ENCODE peak calls at places on chromosomes 12 and 14, in eight cellular contexts. One of them, this sample, is unnamed.
A peak's percentile ranks its signal among the peaks of the same experiment; 100 is the strongest.

GRCh38 chr14:50318031-50318626 is 6.0 kb downstream of the DMAC2L start:
- DNase-seq in NCI-H510A: no peak
- DNase-seq in fibroblast of the aortic adventitia: peak; percentile 75
- DNase-seq in SK-N-MC: no peak
- DNase-seq in NCI-H1105: peak; percentile 24
- DNase-seq in COR-L47: peak; percentile 13
- DNase-seq in HFFc6: peak; percentile 39
- DNase-seq in body of pancreas: no peak
- DNase-seq in this sample: no peak

GRCh38 chr14:26522985-26523384 is 74.8 kb downstream of the NOVA1 start:
- DNase-seq in NCI-H510A: no peak
- DNase-seq in fibroblast of the aortic adventitia: peak; percentile 88
- DNase-seq in SK-N-MC: no peak
- DNase-seq in NCI-H1105: no peak
- DNase-seq in COR-L47: no peak
- DNase-seq in HFFc6: no peak
- DNase-seq in body of pancreas: no peak
- DNase-seq in this sample: no peak

GRCh38 chr12:43338848-43339526 is 213.0 kb downstream of the ADAMTS20 start:
- DNase-seq in NCI-H510A: no peak
- DNase-seq in fibroblast of the aortic adventitia: peak; percentile 78
- DNase-seq in SK-N-MC: no peak
- DNase-seq in NCI-H1105: peak; percentile 11
- DNase-seq in COR-L47: no peak
- DNase-seq in HFFc6: peak; percentile 39
- DNase-seq in body of pancreas: peak; percentile 8
- DNase-seq in this sample: no peak

GRCh38 chr12:85065816-85066482 is 29.8 kb downstream of the LRRIQ1 start:
- DNase-seq in NCI-H510A: no peak
- DNase-seq in fibroblast of the aortic adventitia: no peak
- DNase-seq in SK-N-MC: no peak
- DNase-seq in NCI-H1105: no peak
- DNase-seq in COR-L47: no peak
- DNase-seq in HFFc6: no peak
- DNase-seq in body of pancreas: no peak
- DNase-seq in this sample: no peak

GRCh38 chr12:70785896-70786295 is 134.6 kb downstream of the PTPRR start:
- DNase-seq in NCI-H510A: no peak
- DNase-seq in fibroblast of the aortic adventitia: no peak
- DNase-seq in SK-N-MC: no peak
- DNase-seq in NCI-H1105: no peak
- DNase-seq in COR-L47: no peak
- DNase-seq in HFFc6: no peak
- DNase-seq in body of pancreas: no peak
- DNase-seq in this sample: no peak

GRCh38 chr12:43763769-43764168 is 5.0 kb downstream of the IRAK4 start:
- DNase-seq in NCI-H510A: no peak
- DNase-seq in fibroblast of the aortic adventitia: no peak
- DNase-seq in SK-N-MC: no peak
- DNase-seq in NCI-H1105: no peak
- DNase-seq in COR-L47: no peak
- DNase-seq in HFFc6: no peak
- DNase-seq in body of pancreas: no peak
- DNase-seq in this sample: no peak

GRCh38 chr12:130441771-130442760 is 104.4 kb downstream of the PIWIL1 start:
- DNase-seq in NCI-H510A: no peak
- DNase-seq in fibroblast of the aortic adventitia: no peak
- DNase-seq in SK-N-MC: no peak
- DNase-seq in NCI-H1105: no peak
- DNase-seq in COR-L47: no peak
- DNase-seq in HFFc6: no peak
- DNase-seq in body of pancreas: no peak
- DNase-seq in this sample: no peak

GRCh38 chr14:45125754-45126153 is 8.5 kb downstream of the FKBP3 start:
- DNase-seq in NCI-H510A: no peak
- DNase-seq in fibroblast of the aortic adventitia: no peak
- DNase-seq in SK-N-MC: no peak
- DNase-seq in NCI-H1105: no peak
- DNase-seq in COR-L47: no peak
- DNase-seq in HFFc6: no peak
- DNase-seq in body of pancreas: no peak
- DNase-seq in this sample: no peak

GRCh38 chr14:57869530-57870088 is 3.7 kb upstream of the SLC35F4 start:
- DNase-seq in NCI-H510A: no peak
- DNase-seq in fibroblast of the aortic adventitia: no peak
- DNase-seq in SK-N-MC: no peak
- DNase-seq in NCI-H1105: peak; percentile 23
- DNase-seq in COR-L47: no peak
- DNase-seq in HFFc6: no peak
- DNase-seq in body of pancreas: peak; percentile 2
- DNase-seq in this sample: no peak

GRCh38 chr14:77131871-77132486 is 9.6 kb downstream of the ZDHHC22 start:
- DNase-seq in NCI-H510A: no peak
- DNase-seq in fibroblast of the aortic adventitia: no peak
- DNase-seq in SK-N-MC: no peak
- DNase-seq in NCI-H1105: no peak
- DNase-seq in COR-L47: no peak
- DNase-seq in HFFc6: no peak
- DNase-seq in body of pancreas: no peak
- DNase-seq in this sample: no peak

GRCh38 chr14:38207830-38208815 is at the start of gene SSTR1:
- DNase-seq in NCI-H510A: no peak
- DNase-seq in fibroblast of the aortic adventitia: peak; percentile 4
- DNase-seq in SK-N-MC: no peak
- DNase-seq in NCI-H1105: no peak
- DNase-seq in COR-L47: no peak
- DNase-seq in HFFc6: no peak
- DNase-seq in body of pancreas: peak; percentile 90
- DNase-seq in this sample: no peak

GRCh38 chr14:60642790-60643397 is 6.4 kb downstream of the SIX1 start:
- DNase-seq in NCI-H510A: no peak
- DNase-seq in fibroblast of the aortic adventitia: no peak
- DNase-seq in SK-N-MC: no peak
- DNase-seq in NCI-H1105: no peak
- DNase-seq in COR-L47: no peak
- DNase-seq in HFFc6: no peak
- DNase-seq in body of pancreas: no peak
- DNase-seq in this sample: no peak

GRCh38 chr14:29528889-29529288 is 398.8 kb downstream of the PRKD1 start:
- DNase-seq in NCI-H510A: no peak
- DNase-seq in fibroblast of the aortic adventitia: no peak
- DNase-seq in SK-N-MC: peak; percentile 52
- DNase-seq in NCI-H1105: no peak
- DNase-seq in COR-L47: peak; percentile 37
- DNase-seq in HFFc6: no peak
- DNase-seq in body of pancreas: no peak
- DNase-seq in this sample: peak; percentile 57

GRCh38 chr12:110936367-110937103 is 16.2 kb upstream of the MYL2 start:
- DNase-seq in NCI-H510A: no peak
- DNase-seq in fibroblast of the aortic adventitia: no peak
- DNase-seq in SK-N-MC: no peak
- DNase-seq in NCI-H1105: no peak
- DNase-seq in COR-L47: no peak
- DNase-seq in HFFc6: no peak
- DNase-seq in body of pancreas: no peak
- DNase-seq in this sample: no peak

GRCh38 chr12:1803736-1804135 is 16.6 kb upstream of the LRTM2 start:
- DNase-seq in NCI-H510A: no peak
- DNase-seq in fibroblast of the aortic adventitia: no peak
- DNase-seq in SK-N-MC: no peak
- DNase-seq in NCI-H1105: no peak
- DNase-seq in COR-L47: no peak
- DNase-seq in HFFc6: no peak
- DNase-seq in body of pancreas: no peak
- DNase-seq in this sample: no peak

GRCh38 chr12:62379026-62379722 is 87.5 kb upstream of the MON2 start:
- DNase-seq in NCI-H510A: no peak
- DNase-seq in fibroblast of the aortic adventitia: peak; percentile 57
- DNase-seq in SK-N-MC: no peak
- DNase-seq in NCI-H1105: no peak
- DNase-seq in COR-L47: no peak
- DNase-seq in HFFc6: no peak
- DNase-seq in body of pancreas: no peak
- DNase-seq in this sample: no peak

GRCh38 chr12:86712425-86712843 is 456.2 kb upstream of the MGAT4C start:
- DNase-seq in NCI-H510A: no peak
- DNase-seq in fibroblast of the aortic adventitia: peak; percentile 99
- DNase-seq in SK-N-MC: no peak
- DNase-seq in NCI-H1105: no peak
- DNase-seq in COR-L47: no peak
- DNase-seq in HFFc6: peak; percentile 96
- DNase-seq in body of pancreas: no peak
- DNase-seq in this sample: no peak

GRCh38 chr14:103329421-103330347 is 4.4 kb upstream of the EIF5 start:
- DNase-seq in NCI-H510A: peak; percentile 55
- DNase-seq in fibroblast of the aortic adventitia: peak; percentile 61
- DNase-seq in SK-N-MC: no peak
- DNase-seq in NCI-H1105: no peak
- DNase-seq in COR-L47: no peak
- DNase-seq in HFFc6: no peak
- DNase-seq in body of pancreas: peak; percentile 86
- DNase-seq in this sample: peak; percentile 63